ENCODE peak calls at places on chromosomes 4 and X, in nine cellular contexts. One of them, this sample, is unnamed.

GRCh38 chrX:47184486-47184885 is 9.1 kb upstream of the UBA1 start:
- DNase-seq in adrenal gland: no peak
- DNase-seq in thoracic aorta: no peak
- DNase-seq in GM23248: no peak
- DNase-seq in mesenchymal stem cell: no peak
- DNase-seq in body of pancreas: no peak
- DNase-seq in Peyer's patch: no peak
- DNase-seq in testis: no peak
- DNase-seq in fibroblast of lung: no peak
- DNase-seq in this sample: no peak

GRCh38 chr4:102076622-102077021 is 268.7 kb downstream of the SLC39A8 start:
- DNase-seq in adrenal gland: no peak
- DNase-seq in thoracic aorta: no peak
- DNase-seq in GM23248: peak; percentile 1
- DNase-seq in mesenchymal stem cell: peak; percentile 11
- DNase-seq in body of pancreas: no peak
- DNase-seq in Peyer's patch: no peak
- DNase-seq in testis: no peak
- DNase-seq in fibroblast of lung: no peak
- DNase-seq in this sample: no peak

GRCh38 chrX:120016068-120016441 is 61.4 kb downstream of the RHOXF2B start:
- DNase-seq in adrenal gland: no peak
- DNase-seq in thoracic aorta: no peak
- DNase-seq in GM23248: no peak
- DNase-seq in mesenchymal stem cell: no peak
- DNase-seq in body of pancreas: no peak
- DNase-seq in Peyer's patch: no peak
- DNase-seq in testis: no peak
- DNase-seq in fibroblast of lung: no peak
- DNase-seq in this sample: no peak

GRCh38 chr4:145935253-145936141 is 3.1 kb downstream of the ZNF827 start:
- DNase-seq in adrenal gland: peak; percentile 50
- DNase-seq in thoracic aorta: no peak
- DNase-seq in GM23248: peak; percentile 40
- DNase-seq in mesenchymal stem cell: no peak
- DNase-seq in body of pancreas: peak; percentile 30
- DNase-seq in Peyer's patch: peak; percentile 57
- DNase-seq in testis: peak; percentile 66
- DNase-seq in fibroblast of lung: no peak
- DNase-seq in this sample: peak; percentile 73

GRCh38 chrX:13659057-13659456 is 6.1 kb downstream of the TCEANC start:
- DNase-seq in adrenal gland: no peak
- DNase-seq in thoracic aorta: no peak
- DNase-seq in GM23248: peak; percentile 85
- DNase-seq in mesenchymal stem cell: peak; percentile 64
- DNase-seq in body of pancreas: no peak
- DNase-seq in Peyer's patch: no peak
- DNase-seq in testis: no peak
- DNase-seq in fibroblast of lung: peak; percentile 33
- DNase-seq in this sample: no peak

GRCh38 chr4:25814737-25815136 is 48.1 kb downstream of the SEL1L3 start:
- DNase-seq in adrenal gland: no peak
- DNase-seq in thoracic aorta: no peak
- DNase-seq in GM23248: no peak
- DNase-seq in mesenchymal stem cell: no peak
- DNase-seq in body of pancreas: no peak
- DNase-seq in Peyer's patch: no peak
- DNase-seq in testis: no peak
- DNase-seq in fibroblast of lung: no peak
- DNase-seq in this sample: no peak

GRCh38 chrX:74372272-74372671 is 49.0 kb upstream of the SLC16A2 start:
- DNase-seq in adrenal gland: no peak
- DNase-seq in thoracic aorta: no peak
- DNase-seq in GM23248: no peak
- DNase-seq in mesenchymal stem cell: no peak
- DNase-seq in body of pancreas: no peak
- DNase-seq in Peyer's patch: no peak
- DNase-seq in testis: no peak
- DNase-seq in fibroblast of lung: no peak
- DNase-seq in this sample: no peak

GRCh38 chr4:26252349-26252748 is 68.5 kb upstream of the RBPJ start:
- DNase-seq in adrenal gland: no peak
- DNase-seq in thoracic aorta: no peak
- DNase-seq in GM23248: peak; percentile 13
- DNase-seq in mesenchymal stem cell: peak; percentile 25
- DNase-seq in body of pancreas: no peak
- DNase-seq in Peyer's patch: no peak
- DNase-seq in testis: no peak
- DNase-seq in fibroblast of lung: peak; percentile 24
- DNase-seq in this sample: no peak

GRCh38 chrX:72050011-72050410 is 81.7 kb downstream of the RTL5 start:
- DNase-seq in adrenal gland: no peak
- DNase-seq in thoracic aorta: no peak
- DNase-seq in GM23248: peak; percentile 9
- DNase-seq in mesenchymal stem cell: no peak
- DNase-seq in body of pancreas: no peak
- DNase-seq in Peyer's patch: no peak
- DNase-seq in testis: no peak
- DNase-seq in fibroblast of lung: no peak
- DNase-seq in this sample: no peak

GRCh38 chr4:92303621-92304027 is at the start of gene GRID2:
- DNase-seq in adrenal gland: peak; percentile 19
- DNase-seq in thoracic aorta: no peak
- DNase-seq in GM23248: peak; percentile 6
- DNase-seq in mesenchymal stem cell: peak; percentile 0
- DNase-seq in body of pancreas: no peak
- DNase-seq in Peyer's patch: no peak
- DNase-seq in testis: peak; percentile 23
- DNase-seq in fibroblast of lung: peak; percentile 29
- DNase-seq in this sample: peak; percentile 59
- H3K4me3 ChIP-seq in adrenal gland: no peak within 1 kb of the TSS
- H3K4me3 ChIP-seq in thoracic aorta: peak within 1 kb of the TSS; percentile 72
- H3K4me3 ChIP-seq in GM23248: no peak within 1 kb of the TSS
- H3K4me3 ChIP-seq in mesenchymal stem cell: peak within 1 kb of the TSS; percentile 64
- H3K4me3 ChIP-seq in body of pancreas: no peak within 1 kb of the TSS
- H3K4me3 ChIP-seq in Peyer's patch: peak within 1 kb of the TSS; percentile 18
- H3K4me3 ChIP-seq in testis: peak within 1 kb of the TSS; percentile 56
- H3K4me3 ChIP-seq in fibroblast of lung: peak within 1 kb of the TSS; percentile 46
- H3K4me3 ChIP-seq in this sample: peak within 1 kb of the TSS; percentile 55

GRCh38 chr4:150302553-150302952 is 224.3 kb downstream of the DCLK2 start:
- DNase-seq in adrenal gland: no peak
- DNase-seq in thoracic aorta: no peak
- DNase-seq in GM23248: peak; percentile 94
- DNase-seq in mesenchymal stem cell: peak; percentile 96
- DNase-seq in body of pancreas: peak; percentile 44
- DNase-seq in Peyer's patch: no peak
- DNase-seq in testis: no peak
- DNase-seq in fibroblast of lung: peak; percentile 97
- DNase-seq in this sample: no peak

GRCh38 chr4:150297861-150298474 is 219.7 kb downstream of the DCLK2 start:
- DNase-seq in adrenal gland: peak; percentile 39
- DNase-seq in thoracic aorta: no peak
- DNase-seq in GM23248: peak; percentile 71
- DNase-seq in mesenchymal stem cell: peak; percentile 61
- DNase-seq in body of pancreas: peak; percentile 55
- DNase-seq in Peyer's patch: no peak
- DNase-seq in testis: peak; percentile 79
- DNase-seq in fibroblast of lung: peak; percentile 53
- DNase-seq in this sample: peak; percentile 23
- H3K9me3 ChIP-seq in adrenal gland: no peaks in the 10 kb centered on the region
- H3K9me3 ChIP-seq in thoracic aorta: no peaks in the 10 kb centered on the region
- H3K9me3 ChIP-seq in GM23248: no peaks in the 10 kb centered on the region
- H3K9me3 ChIP-seq in mesenchymal stem cell: no peaks in the 10 kb centered on the region
- H3K9me3 ChIP-seq in body of pancreas: no peaks in the 10 kb centered on the region
- H3K9me3 ChIP-seq in Peyer's patch: no peaks in the 10 kb centered on the region
- H3K9me3 ChIP-seq in testis: no peaks in the 10 kb centered on the region
- H3K9me3 ChIP-seq in fibroblast of lung: no peaks in the 10 kb centered on the region
- H3K9me3 ChIP-seq in this sample: no peaks in the 10 kb centered on the region

DNA sequence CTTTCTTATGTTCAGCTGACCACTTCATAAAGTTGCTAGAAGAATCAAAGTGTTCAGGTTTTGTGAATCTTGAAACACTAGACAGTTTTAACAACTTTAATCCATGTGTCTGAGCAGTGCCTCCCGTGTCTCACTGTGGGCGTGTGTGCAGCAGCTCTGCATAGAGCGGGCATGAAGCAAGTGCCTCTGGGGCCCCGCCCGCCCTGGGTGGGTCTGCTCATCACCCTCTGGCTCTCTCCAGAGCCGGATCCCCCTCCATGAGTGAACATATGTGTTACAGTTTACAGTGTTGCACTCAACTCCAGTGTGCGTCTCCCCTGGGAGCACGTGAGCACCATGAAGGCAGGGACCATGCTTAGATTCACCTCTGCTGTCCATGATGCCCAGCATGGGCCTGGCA is 37.6 kb upstream of the CRMP1 start:
- DNase-seq in adrenal gland: no peak
- DNase-seq in thoracic aorta: no peak
- DNase-seq in GM23248: no peak
- DNase-seq in mesenchymal stem cell: no peak
- DNase-seq in body of pancreas: no peak
- DNase-seq in Peyer's patch: no peak
- DNase-seq in testis: no peak
- DNase-seq in fibroblast of lung: no peak
- DNase-seq in this sample: no peak
- H3K27me3 ChIP-seq in adrenal gland: peaks cover 3% of the 10 kb centered on the region
- H3K27me3 ChIP-seq in thoracic aorta: no peaks in the 10 kb centered on the region
- H3K27me3 ChIP-seq in GM23248: peaks cover 27% of the 10 kb centered on the region
- H3K27me3 ChIP-seq in mesenchymal stem cell: peaks cover 86% of the 10 kb centered on the region
- H3K27me3 ChIP-seq in body of pancreas: no peaks in the 10 kb centered on the region
- H3K27me3 ChIP-seq in Peyer's patch: no peaks in the 10 kb centered on the region
- H3K27me3 ChIP-seq in testis: no peaks in the 10 kb centered on the region
- H3K27me3 ChIP-seq in fibroblast of lung: no peaks in the 10 kb centered on the region
- H3K27me3 ChIP-seq in this sample: no peaks in the 10 kb centered on the region

GRCh38 chr4:15414601-15415091 is 13.2 kb upstream of the C1QTNF7 start:
- DNase-seq in adrenal gland: no peak
- DNase-seq in thoracic aorta: no peak
- DNase-seq in GM23248: peak; percentile 64
- DNase-seq in mesenchymal stem cell: no peak
- DNase-seq in body of pancreas: no peak
- DNase-seq in Peyer's patch: no peak
- DNase-seq in testis: no peak
- DNase-seq in fibroblast of lung: peak; percentile 40
- DNase-seq in this sample: no peak

GRCh38 chr4:15413010-15413622 is 14.7 kb upstream of the C1QTNF7 start:
- DNase-seq in adrenal gland: no peak
- DNase-seq in thoracic aorta: no peak
- DNase-seq in GM23248: no peak
- DNase-seq in mesenchymal stem cell: no peak
- DNase-seq in body of pancreas: no peak
- DNase-seq in Peyer's patch: no peak
- DNase-seq in testis: no peak
- DNase-seq in fibroblast of lung: no peak
- DNase-seq in this sample: no peak

GRCh38 chr4:15405069-15405468 is 22.8 kb upstream of the C1QTNF7 start:
- DNase-seq in adrenal gland: no peak
- DNase-seq in thoracic aorta: no peak
- DNase-seq in GM23248: no peak
- DNase-seq in mesenchymal stem cell: no peak
- DNase-seq in body of pancreas: no peak
- DNase-seq in Peyer's patch: no peak
- DNase-seq in testis: no peak
- DNase-seq in fibroblast of lung: no peak
- DNase-seq in this sample: no peak

GRCh38 chr4:15413623-15414019 is 14.2 kb upstream of the C1QTNF7 start:
- DNase-seq in adrenal gland: no peak
- DNase-seq in thoracic aorta: no peak
- DNase-seq in GM23248: no peak
- DNase-seq in mesenchymal stem cell: no peak
- DNase-seq in body of pancreas: no peak
- DNase-seq in Peyer's patch: no peak
- DNase-seq in testis: no peak
- DNase-seq in fibroblast of lung: no peak
- DNase-seq in this sample: no peak

DNA sequence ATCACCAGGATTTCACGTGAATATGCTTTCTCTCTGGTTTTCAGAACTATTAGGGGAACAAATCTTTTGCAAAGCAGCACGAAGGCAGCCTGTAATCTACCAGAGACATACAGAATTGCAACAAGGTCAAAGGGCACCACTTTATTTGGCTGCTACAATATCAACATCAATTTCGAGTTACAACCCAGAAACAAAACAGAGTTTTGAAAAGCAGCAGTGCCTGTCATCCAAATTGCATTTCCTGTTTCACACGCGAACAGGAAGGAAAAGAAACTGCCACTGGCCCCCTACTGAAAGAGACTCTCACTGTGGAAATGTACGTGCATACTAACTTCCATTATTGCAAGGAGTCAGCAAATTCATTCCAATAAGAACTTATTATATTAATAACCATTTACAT is 17.1 kb upstream of the C1QTNF7 start:
- DNase-seq in adrenal gland: no peak
- DNase-seq in thoracic aorta: no peak
- DNase-seq in GM23248: no peak
- DNase-seq in mesenchymal stem cell: peak; percentile 79
- DNase-seq in body of pancreas: no peak
- DNase-seq in Peyer's patch: no peak
- DNase-seq in testis: no peak
- DNase-seq in fibroblast of lung: no peak
- DNase-seq in this sample: no peak
- H3K4me3 ChIP-seq in adrenal gland: no peak overlapping the region
- H3K4me3 ChIP-seq in thoracic aorta: peak overlapping the region; percentile 49
- H3K4me3 ChIP-seq in GM23248: no peak overlapping the region
- H3K4me3 ChIP-seq in mesenchymal stem cell: no peak overlapping the region
- H3K4me3 ChIP-seq in body of pancreas: no peak overlapping the region
- H3K4me3 ChIP-seq in Peyer's patch: no peak overlapping the region
- H3K4me3 ChIP-seq in testis: no peak overlapping the region
- H3K4me3 ChIP-seq in fibroblast of lung: no peak overlapping the region
- H3K4me3 ChIP-seq in this sample: no peak overlapping the region

DNA sequence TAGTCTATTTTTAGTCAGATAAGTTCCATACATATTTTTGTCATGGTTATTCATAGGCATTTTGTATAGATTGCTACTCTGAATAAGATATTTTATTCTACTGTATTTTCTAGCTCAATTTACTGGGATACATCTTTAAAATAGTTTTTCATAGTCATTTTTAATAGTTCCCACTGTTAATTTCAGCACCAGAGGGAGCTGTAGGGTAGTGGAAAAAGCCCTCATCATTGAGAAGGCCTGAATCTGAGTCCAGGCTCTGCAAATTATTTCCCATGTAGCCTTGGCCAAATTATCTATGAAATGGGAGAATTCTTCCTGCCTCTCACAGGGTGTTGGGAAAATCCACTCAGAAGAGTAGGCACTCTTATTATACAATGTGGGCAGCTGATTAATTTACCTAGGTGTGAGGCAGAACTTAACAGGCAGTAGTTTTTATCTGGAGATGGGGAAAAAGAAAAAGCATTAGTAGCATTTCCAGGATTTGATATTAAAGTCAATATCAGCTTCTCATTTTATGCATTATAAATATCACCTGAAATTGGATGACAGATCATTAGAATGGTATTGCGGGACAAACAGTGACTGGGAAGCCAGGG is 102.9 kb upstream of the PAQR3 start:
- DNase-seq in adrenal gland: no peak
- DNase-seq in thoracic aorta: no peak
- DNase-seq in GM23248: peak; percentile 57
- DNase-seq in mesenchymal stem cell: peak; percentile 47
- DNase-seq in body of pancreas: no peak
- DNase-seq in Peyer's patch: no peak
- DNase-seq in testis: peak; percentile 26
- DNase-seq in fibroblast of lung: peak; percentile 16
- DNase-seq in this sample: no peak
- H3K9me3 ChIP-seq in adrenal gland: no peaks in the 10 kb centered on the region
- H3K9me3 ChIP-seq in thoracic aorta: no peaks in the 10 kb centered on the region
- H3K9me3 ChIP-seq in GM23248: no peaks in the 10 kb centered on the region
- H3K9me3 ChIP-seq in mesenchymal stem cell: no peaks in the 10 kb centered on the region
- H3K9me3 ChIP-seq in body of pancreas: no peaks in the 10 kb centered on the region
- H3K9me3 ChIP-seq in Peyer's patch: no peaks in the 10 kb centered on the region
- H3K9me3 ChIP-seq in testis: no peaks in the 10 kb centered on the region
- H3K9me3 ChIP-seq in fibroblast of lung: no peaks in the 10 kb centered on the region
- H3K9me3 ChIP-seq in this sample: no peaks in the 10 kb centered on the region

GRCh38 chr4:54274264-54274663 is 45.2 kb downstream of the PDGFRA start:
- DNase-seq in adrenal gland: no peak
- DNase-seq in thoracic aorta: no peak
- DNase-seq in GM23248: no peak
- DNase-seq in mesenchymal stem cell: no peak
- DNase-seq in body of pancreas: no peak
- DNase-seq in Peyer's patch: no peak
- DNase-seq in testis: no peak
- DNase-seq in fibroblast of lung: no peak
- DNase-seq in this sample: no peak
- H3K27me3 ChIP-seq in adrenal gland: no peaks in the 10 kb centered on the region
- H3K27me3 ChIP-seq in thoracic aorta: no peaks in the 10 kb centered on the region
- H3K27me3 ChIP-seq in GM23248: no peaks in the 10 kb centered on the region
- H3K27me3 ChIP-seq in mesenchymal stem cell: no peaks in the 10 kb centered on the region
- H3K27me3 ChIP-seq in body of pancreas: no peaks in the 10 kb centered on the region
- H3K27me3 ChIP-seq in Peyer's patch: no peaks in the 10 kb centered on the region
- H3K27me3 ChIP-seq in testis: no peaks in the 10 kb centered on the region
- H3K27me3 ChIP-seq in fibroblast of lung: no peaks in the 10 kb centered on the region
- H3K27me3 ChIP-seq in this sample: no peaks in the 10 kb centered on the region